ENCODE peak calls at places on chromosomes 11 and 22, in ten cellular contexts. B is BE2C; I is OCI-LY7; S is CD4-positive, alpha-beta memory T cell; M is AG04450; A is tibial artery; F is HepG2; C is right lobe of liver; V is sigmoid colon; U is aorta. Z is an unnamed sample. For H3K9me3, the result is how much of the 10 kb centered on the place peaks cover.

GRCh38 chr11:66864172-66864901 is 7.5 kb downstream of the LRFN4 start:
- DNase-seq in B (no peak), I (peak), S (no peak), M (no peak), A (no peak), F (no peak), C (no peak), V (no peak), U (no peak), Z (no peak)

GRCh38 chr11:27216268-27217149 is 146.5 kb downstream of the CCDC34 start:
- DNase-seq in B (peak), I (no peak), S (no peak), M (no peak), A (no peak), F (no peak), C (no peak), V (peak), U (peak), Z (peak)

GRCh38 chr11:62542111-62542745 is 4.4 kb downstream of the AHNAK start:
- DNase-seq in B (no peak), I (no peak), S (peak), M (no peak), A (no peak), F (no peak), C (no peak), V (no peak), U (no peak), Z (no peak)

GRCh38 chr22:28838971-28839370 is 38.6 kb upstream of the XBP1 start:
- DNase-seq in B (no peak), I (no peak), S (no peak), M (no peak), A (no peak), F (peak), C (no peak), V (no peak), U (no peak), Z (no peak)

GRCh38 chr22:40363059-40363458 is 7.3 kb upstream of the SGSM3 start:
- DNase-seq in B (no peak), I (no peak), S (no peak), M (peak), A (no peak), F (no peak), C (no peak), V (no peak), U (no peak), Z (no peak)

GRCh38 chr11:64767344-64768299 is 7.8 kb upstream of the PYGM start:
- DNase-seq in B (peak), I (peak), S (peak), M (no peak), A (peak), F (peak), C (no peak), V (peak), U (peak), Z (peak)

GRCh38 chr11:121929581-121929980 is 186.4 kb downstream of the BLID start:
- DNase-seq in B (peak), I (no peak), S (no peak), M (no peak), A (no peak), F (peak), C (no peak), V (no peak), U (peak), Z (peak)

GRCh38 chr22:39960791-39961746 is 872 bp downstream of the TMA7B start:
- DNase-seq in B (no peak), I (no peak), S (peak), M (peak), A (no peak), F (no peak), C (no peak), V (no peak), U (no peak), Z (peak)

GRCh38 chr11:114017723-114018122 is 41.8 kb upstream of the ZBTB16 start:
- DNase-seq in B (no peak), I (no peak), S (no peak), M (no peak), A (no peak), F (no peak), C (no peak), V (no peak), U (no peak), Z (no peak)

GRCh38 chr22:23218053-23218866 is 38.0 kb downstream of the BCR start:
- DNase-seq in B (no peak), I (no peak), S (no peak), M (no peak), A (no peak), F (no peak), C (no peak), V (no peak), U (peak), Z (no peak)

GRCh38 chr22:23215294-23216204 is 35.2 kb downstream of the BCR start:
- DNase-seq in B (no peak), I (no peak), S (no peak), M (no peak), A (no peak), F (no peak), C (no peak), V (no peak), U (peak), Z (no peak)

GRCh38 chr22:23216331-23217170 is 36.2 kb downstream of the BCR start:
- DNase-seq in B (no peak), I (peak), S (peak), M (no peak), A (no peak), F (peak), C (peak), V (no peak), U (peak), Z (no peak)

GRCh38 chr22:23218867-23219251 is 38.5 kb downstream of the BCR start:
- DNase-seq in B (no peak), I (peak), S (no peak), M (no peak), A (no peak), F (peak), C (no peak), V (no peak), U (peak), Z (peak)

DNA sequence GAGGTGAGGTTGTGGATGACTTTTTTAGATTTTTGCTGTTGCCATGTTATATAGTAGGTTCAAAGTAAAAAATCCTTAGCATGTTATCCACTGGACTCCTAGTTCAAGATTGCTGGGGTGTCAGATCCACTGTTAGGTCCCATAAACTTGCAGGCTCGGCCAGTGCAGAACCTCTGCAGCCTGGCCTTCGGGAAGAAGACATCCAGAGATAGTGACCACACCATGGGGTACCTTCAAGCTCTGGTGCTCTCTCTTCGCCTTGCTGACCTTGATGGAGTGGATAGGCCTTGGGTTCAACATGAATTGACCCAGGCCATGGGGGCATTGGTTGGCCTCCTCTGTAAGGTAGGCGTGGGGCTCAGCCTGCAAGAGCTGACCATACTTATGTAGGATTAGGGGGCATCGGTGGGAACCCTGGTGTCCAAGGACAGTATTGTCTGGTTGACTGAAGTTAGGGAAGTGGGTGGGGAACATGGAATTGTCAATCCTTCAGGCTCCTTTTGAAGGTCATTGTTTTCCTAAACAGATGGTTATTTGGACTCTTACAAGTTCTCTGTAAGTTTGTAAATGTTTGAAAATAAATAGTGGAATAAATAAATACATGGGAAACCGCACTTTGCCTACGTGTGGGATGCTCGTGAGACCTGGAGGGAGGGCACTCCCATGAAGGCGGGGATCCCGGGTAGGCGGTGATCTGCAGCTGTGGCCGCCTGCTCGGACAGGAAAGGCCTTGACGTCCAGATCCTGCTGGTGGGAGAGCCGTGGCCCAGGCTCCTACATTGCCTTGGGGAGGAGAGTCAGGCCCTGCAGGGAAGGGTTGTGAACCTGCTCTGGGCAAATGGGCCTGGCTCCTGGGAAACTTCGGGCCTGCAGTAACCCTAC is 37.1 kb downstream of the BCR start:
- DNase-seq in B (no peak), I (no peak), S (no peak), M (no peak), A (no peak), F (no peak), C (no peak), V (no peak), U (peak), Z (no peak)
- H3K4me3 ChIP-seq in B (no peak), I (no peak), S (no peak), M (no peak), A (no peak), F (peak), C (no peak), V (no peak), U (no peak), Z (no peak)

GRCh38 chr22:30969532-30970355 is 679 bp downstream of the TUG1 start:
- DNase-seq in B (peak), I (peak), S (peak), M (no peak), A (no peak), F (peak), C (peak), V (peak), U (peak), Z (peak)

GRCh38 chr22:30970356-30970746 is 1.3 kb downstream of the TUG1 start:
- DNase-seq in B (no peak), I (no peak), S (no peak), M (no peak), A (no peak), F (no peak), C (no peak), V (no peak), U (no peak), Z (no peak)

GRCh38 chr22:30964858-30965257 is 3.7 kb downstream of the MORC2 start:
- DNase-seq in B (no peak), I (no peak), S (no peak), M (no peak), A (no peak), F (no peak), C (no peak), V (no peak), U (no peak), Z (no peak)

GRCh38 chr22:30968015-30968923 is at the start of gene MORC2:
- DNase-seq in B (no peak), I (no peak), S (no peak), M (no peak), A (no peak), F (peak), C (peak), V (peak), U (no peak), Z (peak)

GRCh38 chr22:30968924-30969531 is at the start of gene TUG1:
- DNase-seq in B (peak), I (peak), S (peak), M (peak), A (peak), F (peak), C (peak), V (peak), U (peak), Z (peak)
- H3K9me3 ChIP-seq in B (under half), I (under half), S (under half), M (under half), A (under half), F (under half), C (under half), V (under half), U (under half), Z (under half)

DNA sequence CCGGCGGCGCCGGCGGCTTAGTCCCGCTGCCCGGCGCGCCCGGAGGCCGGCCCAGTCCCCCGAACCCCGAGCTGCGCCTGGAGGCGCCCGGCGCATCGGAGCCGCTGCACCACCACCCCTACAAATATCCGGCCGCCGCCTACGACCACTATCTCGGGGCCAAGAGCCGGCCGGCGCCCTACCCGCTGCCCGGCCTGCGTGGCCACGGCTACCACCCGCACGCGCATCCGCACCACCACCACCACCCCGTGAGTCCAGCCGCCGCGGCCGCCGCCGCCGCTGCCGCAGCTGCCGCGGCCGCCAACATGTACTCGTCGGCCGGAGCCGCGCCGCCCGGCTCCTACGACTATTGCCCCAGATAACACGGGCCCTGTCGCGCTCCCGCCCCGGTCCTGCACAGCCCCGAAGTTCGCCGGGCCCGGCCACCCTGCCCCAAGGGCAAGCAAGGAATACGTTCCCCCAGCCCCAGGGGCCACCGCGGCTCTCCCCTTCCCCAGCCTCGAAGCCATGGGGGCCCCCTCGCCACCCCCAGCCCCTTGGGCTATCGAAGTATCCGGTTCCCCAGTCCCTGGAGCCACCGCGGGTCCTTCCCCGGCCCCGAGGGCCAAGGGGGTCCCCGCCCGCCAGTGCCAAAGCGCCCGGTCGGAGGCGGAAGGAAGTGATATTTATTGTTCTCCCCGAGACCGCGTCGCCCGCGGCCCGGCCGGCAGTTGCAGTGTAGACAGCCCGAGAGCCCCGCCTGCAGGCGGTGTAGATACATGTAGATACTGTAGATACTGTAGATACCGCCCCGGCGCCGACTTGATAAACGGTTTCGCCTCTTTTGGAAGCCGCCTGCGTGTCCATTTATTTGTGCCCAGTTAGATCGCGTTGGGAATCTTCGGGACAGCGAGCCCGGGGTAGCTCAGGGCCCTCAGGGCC is 6.2 kb downstream of the TBX1 start:
- DNase-seq in B (no peak), I (peak), S (no peak), M (no peak), A (no peak), F (no peak), C (peak), V (no peak), U (peak), Z (no peak)
- H3K4me3 ChIP-seq in B (no peak), I (no peak), S (no peak), M (no peak), A (peak), F (peak), C (peak), V (peak), U (no peak), Z (no peak)

GRCh38 chr22:49359061-49359460 is 468.6 kb downstream of the BRD1 start:
- DNase-seq in B (no peak), I (peak), S (no peak), M (no peak), A (no peak), F (no peak), C (no peak), V (no peak), U (no peak), Z (no peak)
- H3K9me3 ChIP-seq in B (under half), I (under half), S (under half), M (half or more), A (under half), F (under half), C (under half), V (under half), U (under half), Z (under half)

GRCh38 chr11:75291741-75292140 is 51.2 kb downstream of the TPBGL start:
- DNase-seq in B (no peak), I (no peak), S (no peak), M (no peak), A (no peak), F (no peak), C (no peak), V (no peak), U (no peak), Z (no peak)
- H3K4me3 ChIP-seq in B (no peak), I (no peak), S (no peak), M (no peak), A (no peak), F (no peak), C (no peak), V (no peak), U (no peak), Z (no peak)

GRCh38 chr11:70815485-70815832 is 417.1 kb downstream of the CTTN start:
- DNase-seq in B (no peak), I (no peak), S (no peak), M (no peak), A (no peak), F (no peak), C (no peak), V (no peak), U (no peak), Z (no peak)
- H3K9me3 ChIP-seq in B (under half), I (under half), S (under half), M (half or more), A (under half), F (under half), C (under half), V (under half), U (under half), Z (under half)

GRCh38 chr11:12043959-12044772 is 35.7 kb upstream of the DKK3 start:
- DNase-seq in B (peak), I (peak), S (no peak), M (peak), A (peak), F (peak), C (peak), V (peak), U (peak), Z (peak)
- H3K4me3 ChIP-seq in B (peak), I (no peak), S (no peak), M (peak), A (peak), F (peak), C (no peak), V (no peak), U (no peak), Z (peak)

GRCh38 chr11:58742140-58742539 is 10.4 kb upstream of the GLYAT start:
- DNase-seq in B (no peak), I (no peak), S (no peak), M (no peak), A (no peak), F (no peak), C (no peak), V (no peak), U (no peak), Z (no peak)
- H3K9me3 ChIP-seq in B (under half), I (under half), S (under half), M (under half), A (under half), F (under half), C (under half), V (under half), U (under half), Z (under half)

DNA sequence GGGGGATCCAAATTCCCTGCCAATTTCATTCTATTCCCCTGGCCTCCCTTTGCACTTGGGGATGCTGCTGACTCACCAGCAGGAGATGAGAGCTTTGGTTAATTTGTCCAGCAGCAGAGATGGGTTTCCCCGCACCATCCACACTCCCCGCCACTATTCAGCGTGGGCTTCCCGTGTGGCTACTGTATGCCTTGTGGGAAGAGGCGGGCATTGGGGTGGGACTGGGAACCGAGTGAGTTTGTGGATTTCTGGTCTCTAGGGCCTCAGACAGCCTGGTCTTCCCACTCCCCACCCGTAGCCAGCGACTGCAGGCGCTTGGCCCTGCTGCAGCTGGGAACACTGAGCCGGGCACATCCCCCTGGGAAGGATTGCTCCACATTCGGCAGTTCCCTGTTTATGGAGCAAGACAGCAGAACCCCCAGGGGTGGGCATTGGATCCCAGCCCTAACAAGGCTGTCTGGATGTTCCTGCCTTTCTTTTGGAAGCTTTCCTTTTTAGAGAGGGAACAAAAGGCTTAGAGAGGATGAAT is 23.4 kb downstream of the KIAA1671 start:
- DNase-seq in B (peak), I (no peak), S (no peak), M (no peak), A (peak), F (no peak), C (no peak), V (peak), U (peak), Z (no peak)
- H3K4me3 ChIP-seq in B (no peak), I (no peak), S (no peak), M (no peak), A (no peak), F (no peak), C (no peak), V (no peak), U (no peak), Z (no peak)

DNA sequence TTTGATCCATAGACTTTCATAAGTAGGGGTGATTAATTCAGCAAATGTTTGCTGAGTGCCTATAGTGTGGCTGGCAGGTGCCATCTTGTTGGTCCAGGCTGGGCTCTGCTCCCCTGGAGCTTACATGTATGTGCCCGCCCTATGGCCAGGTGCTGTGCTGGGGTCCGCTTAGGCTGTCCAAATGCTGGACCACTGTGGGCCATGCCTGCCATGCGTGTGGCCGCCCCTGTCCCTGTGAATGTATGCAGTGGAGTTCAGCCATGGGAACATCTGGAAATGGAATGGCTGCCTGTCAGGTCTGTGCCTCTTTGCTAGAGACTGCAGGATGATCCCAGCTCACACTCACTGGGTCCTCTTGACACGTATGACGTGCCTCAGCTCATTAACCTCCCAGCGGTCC is 594.6 kb downstream of the TBC1D22A start:
- DNase-seq in B (no peak), I (no peak), S (no peak), M (no peak), A (no peak), F (no peak), C (no peak), V (no peak), U (no peak), Z (no peak)
- H3K9me3 ChIP-seq in B (under half), I (under half), S (under half), M (under half), A (under half), F (under half), C (under half), V (under half), U (under half), Z (under half)